ENCODE peak calls at places on chromosome 16, in four cellular contexts. D is HepG2, I is GM12878, N is H1. T is an unnamed sample.

GRCh38 chr16:19716183-19716582 is 1.8 kb downstream of the KNOP1 start:
- DNase-seq in D (no peak), I (no peak), N (no peak), T (no peak)

GRCh38 chr16:89815639-89816348 is 653 bp downstream of the FANCA start:
- DNase-seq in D (no peak), I (no peak), N (peak; percentile 49), T (no peak)

GRCh38 chr16:694187-694862 is 4.1 kb upstream of the WDR24 start:
- DNase-seq in D (no peak), I (no peak), N (peak; percentile 67), T (no peak)

GRCh38 chr16:23196577-23196976 is 14.0 kb downstream of the SCNN1G start:
- DNase-seq in D (no peak), I (no peak), N (no peak), T (no peak)

GRCh38 chr16:85363881-85364280 is 249.2 kb upstream of the GSE1 start:
- DNase-seq in D (no peak), I (no peak), N (no peak), T (no peak)

GRCh38 chr16:68370221-68370920 is 59.6 kb downstream of the PRMT7 start:
- DNase-seq in D (no peak), I (no peak), N (no peak), T (no peak)

GRCh38 chr16:84826558-84826941 is 6.8 kb downstream of the CRISPLD2 start:
- DNase-seq in D (no peak), I (no peak), N (no peak), T (no peak)

GRCh38 chr16:57261806-57262205 is 16.7 kb downstream of the ARL2BP start:
- DNase-seq in D (no peak), I (no peak), N (no peak), T (no peak)

GRCh38 chr16:5025171-5025632 is 8.5 kb downstream of the NAGPA start:
- DNase-seq in D (no peak), I (no peak), N (peak; percentile 86), T (peak; percentile 50)

GRCh38 chr16:15418206-15418605 is 16.2 kb upstream of the BMERB1 start:
- DNase-seq in D (no peak), I (no peak), N (no peak), T (no peak)

GRCh38 chr16:71225145-71225544 is 5.4 kb downstream of the HYDIN start:
- DNase-seq in D (no peak), I (no peak), N (no peak), T (no peak)

GRCh38 chr16:27315333-27316037 is 1.7 kb downstream of the IL4R start:
- DNase-seq in D (peak; percentile 81), I (no peak), N (peak; percentile 60), T (no peak)

GRCh38 chr16:78134944-78135619 is 35.6 kb downstream of the WWOX start:
- DNase-seq in D (peak; percentile 51), I (no peak), N (no peak), T (no peak)

GRCh38 chr16:57185446-57185944 is 344 bp downstream of the PSME3IP1 start:
- DNase-seq in D (no peak), I (no peak), N (no peak), T (peak; percentile 8)

GRCh38 chr16:65409505-65409904 is 287.6 kb upstream of the CDH11 start:
- DNase-seq in D (no peak), I (no peak), N (no peak), T (no peak)
- TF ChIP-seq SUZ12 in D (no peak), I (no peak), N (no peak), T (no peak)

GRCh38 chr16:66976746-66977145 is 11.6 kb upstream of the CES4A start:
- DNase-seq in D (no peak), I (no peak), N (no peak), T (no peak)

GRCh38 chr16:66973716-66974115 is 12.7 kb downstream of the CES3 start:
- DNase-seq in D (no peak), I (no peak), N (no peak), T (no peak)

GRCh38 chr16:66977341-66978113 is 10.9 kb upstream of the CES4A start:
- DNase-seq in D (peak; percentile 82), I (peak; percentile 21), N (peak; percentile 98), T (peak; percentile 76)

GRCh38 chr16:66972983-66973382 is 11.9 kb downstream of the CES3 start:
- DNase-seq in D (no peak), I (no peak), N (no peak), T (no peak)

DNA sequence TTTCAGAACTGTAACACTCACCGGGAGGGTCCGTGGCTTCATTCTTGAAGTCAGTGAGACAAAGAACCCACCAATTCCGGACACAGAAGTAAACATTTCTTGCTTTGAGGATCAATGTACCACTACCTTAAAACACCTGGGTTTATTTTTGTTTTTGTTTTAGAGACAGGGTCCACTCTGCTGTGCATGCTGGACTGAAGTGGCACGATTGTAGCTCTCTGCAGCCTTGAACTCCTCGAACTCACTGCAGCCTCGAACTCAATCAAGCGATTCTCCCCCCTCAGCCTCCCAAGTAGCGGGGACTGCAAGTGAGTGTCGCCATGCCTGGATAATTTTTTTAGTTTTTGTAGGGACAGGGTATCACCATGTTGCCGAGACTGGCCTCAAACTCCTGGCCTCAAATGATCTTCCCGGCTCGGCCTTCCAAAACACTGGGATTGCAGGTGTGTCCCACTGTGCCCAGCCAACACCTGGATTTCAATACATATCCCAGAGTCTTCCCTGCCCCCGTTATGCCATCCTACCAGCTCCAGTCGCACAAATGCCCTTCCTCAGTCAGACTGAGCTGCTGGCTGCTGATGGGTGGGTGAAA is 13.0 kb upstream of the CES4A start:
- DNase-seq in D (no peak), I (no peak), N (no peak), T (no peak)
- H3K4me3 ChIP-seq in D (no peak overlapping the region), I (no peak overlapping the region), N (no peak overlapping the region), T (no peak overlapping the region)

GRCh38 chr16:3514621-3515020 is 13.8 kb downstream of the CLUAP1 start:
- DNase-seq in D (no peak), I (no peak), N (no peak), T (no peak)
- H3K36me3 ChIP-seq in D (peaks cover 13% of the 10 kb centered on the region), I (peaks cover 3% of the 10 kb centered on the region), N (peaks cover 5% of the 10 kb centered on the region), T (peaks cover 85% of the 10 kb centered on the region)

DNA sequence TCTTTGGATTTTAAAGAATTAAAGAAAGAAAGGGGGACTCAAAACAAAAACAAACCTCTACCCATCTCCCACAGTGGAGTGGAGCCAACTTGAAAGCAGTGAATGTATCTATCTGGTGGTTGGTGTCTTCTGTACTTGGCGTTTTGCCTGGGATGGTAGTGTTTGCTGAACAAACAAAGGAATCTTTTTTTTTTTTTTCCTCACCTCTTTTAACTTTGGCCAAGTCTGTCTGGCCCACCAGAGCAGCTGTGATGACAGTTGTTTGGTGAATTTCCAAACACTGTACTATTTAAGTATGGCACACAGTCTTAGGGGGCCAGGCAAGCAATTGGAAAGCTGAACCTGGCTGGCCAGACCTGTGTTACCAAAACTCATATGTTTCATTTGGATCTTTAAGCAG is 101.8 kb upstream of the CDH13 start:
- DNase-seq in D (peak; percentile 88), I (no peak), N (no peak), T (no peak)
- TF ChIP-seq SUZ12 in D (no peak), I (no peak), N (no peak), T (no peak)

DNA sequence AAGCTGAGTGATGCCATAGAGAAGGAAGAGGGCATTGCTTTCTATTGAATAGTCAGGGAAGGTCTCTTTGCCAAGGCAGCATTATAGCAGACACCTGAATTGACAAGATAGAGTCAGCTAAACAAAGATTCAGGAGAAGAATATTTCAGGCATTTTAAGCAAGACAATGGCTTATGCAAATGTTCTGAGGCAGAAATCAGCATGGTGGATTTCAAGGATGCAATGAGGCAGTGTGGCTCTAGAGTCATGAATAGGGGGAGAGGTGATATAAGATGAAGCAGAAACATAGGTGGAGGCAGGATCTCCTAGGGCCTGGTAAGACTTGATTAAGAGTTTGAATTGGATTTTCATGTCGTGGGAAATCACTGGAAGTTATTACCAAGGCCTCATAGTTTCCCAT is 139.3 kb upstream of the SALL1 start:
- DNase-seq in D (no peak), I (no peak), N (no peak), T (peak; percentile 43)
- H3K4me3 ChIP-seq in D (no peak overlapping the region), I (no peak overlapping the region), N (peak overlapping the region; percentile 35), T (no peak overlapping the region)

T was measured in NT2/D1.